ENCODE peak calls at places on chromosome 10, in nine cellular contexts. One of them, this sample, is unnamed. For H3K4me1, the result is how much of the 10 kb centered on the place peaks cover.

GRCh38 chr10:123390332-123390731 is 236.1 kb downstream of the BUB3 start:
- DNase-seq in A673: no peak
- DNase-seq in fibroblast of lung: no peak
- DNase-seq in left ventricle myocardium inferior: no peak
- DNase-seq in GM23248: no peak
- DNase-seq in mammary epithelial cell: no peak
- DNase-seq in neural progenitor cell: no peak
- DNase-seq in colonic mucosa: no peak
- DNase-seq in neuronal stem cell: no peak
- DNase-seq in this sample: no peak

GRCh38 chr10:66931949-66932343 is 6.1 kb downstream of the LRRTM3 start:
- DNase-seq in A673: no peak
- DNase-seq in fibroblast of lung: no peak
- DNase-seq in left ventricle myocardium inferior: no peak
- DNase-seq in GM23248: no peak
- DNase-seq in mammary epithelial cell: peak
- DNase-seq in neural progenitor cell: no peak
- DNase-seq in colonic mucosa: no peak
- DNase-seq in neuronal stem cell: no peak
- DNase-seq in this sample: peak

GRCh38 chr10:93815304-93816091 is 57.8 kb downstream of the LGI1 start:
- DNase-seq in A673: peak
- DNase-seq in fibroblast of lung: no peak
- DNase-seq in left ventricle myocardium inferior: no peak
- DNase-seq in GM23248: no peak
- DNase-seq in mammary epithelial cell: peak
- DNase-seq in neural progenitor cell: peak
- DNase-seq in colonic mucosa: no peak
- DNase-seq in neuronal stem cell: peak
- DNase-seq in this sample: peak

GRCh38 chr10:104309980-104310978 is 28.0 kb downstream of the ITPRIP start:
- DNase-seq in A673: no peak
- DNase-seq in fibroblast of lung: peak
- DNase-seq in left ventricle myocardium inferior: peak
- DNase-seq in GM23248: peak
- DNase-seq in mammary epithelial cell: peak
- DNase-seq in neural progenitor cell: no peak
- DNase-seq in colonic mucosa: no peak
- DNase-seq in neuronal stem cell: no peak
- DNase-seq in this sample: no peak

GRCh38 chr10:5659702-5660528 is 6.5 kb downstream of the ASB13 start:
- DNase-seq in A673: no peak
- DNase-seq in fibroblast of lung: peak
- DNase-seq in left ventricle myocardium inferior: no peak
- DNase-seq in GM23248: peak
- DNase-seq in mammary epithelial cell: peak
- DNase-seq in neural progenitor cell: no peak
- DNase-seq in colonic mucosa: peak
- DNase-seq in neuronal stem cell: no peak
- DNase-seq in this sample: no peak

GRCh38 chr10:96857613-96858012 is 25.5 kb downstream of the LCOR start:
- DNase-seq in A673: no peak
- DNase-seq in fibroblast of lung: no peak
- DNase-seq in left ventricle myocardium inferior: no peak
- DNase-seq in GM23248: no peak
- DNase-seq in mammary epithelial cell: no peak
- DNase-seq in neural progenitor cell: no peak
- DNase-seq in colonic mucosa: no peak
- DNase-seq in neuronal stem cell: no peak
- DNase-seq in this sample: no peak

GRCh38 chr10:127349737-127350136 is 153.3 kb upstream of the INSYN2A start:
- DNase-seq in A673: no peak
- DNase-seq in fibroblast of lung: peak
- DNase-seq in left ventricle myocardium inferior: no peak
- DNase-seq in GM23248: no peak
- DNase-seq in mammary epithelial cell: no peak
- DNase-seq in neural progenitor cell: no peak
- DNase-seq in colonic mucosa: no peak
- DNase-seq in neuronal stem cell: no peak
- DNase-seq in this sample: no peak

GRCh38 chr10:71770789-71771188 is 2.5 kb downstream of the VSIR start:
- DNase-seq in A673: no peak
- DNase-seq in fibroblast of lung: no peak
- DNase-seq in left ventricle myocardium inferior: no peak
- DNase-seq in GM23248: peak
- DNase-seq in mammary epithelial cell: no peak
- DNase-seq in neural progenitor cell: no peak
- DNase-seq in colonic mucosa: no peak
- DNase-seq in neuronal stem cell: no peak
- DNase-seq in this sample: no peak

GRCh38 chr10:25952857-25953256 is 18.8 kb downstream of the MYO3A start:
- DNase-seq in A673: no peak
- DNase-seq in fibroblast of lung: no peak
- DNase-seq in left ventricle myocardium inferior: no peak
- DNase-seq in GM23248: no peak
- DNase-seq in mammary epithelial cell: no peak
- DNase-seq in neural progenitor cell: no peak
- DNase-seq in colonic mucosa: no peak
- DNase-seq in neuronal stem cell: no peak
- DNase-seq in this sample: no peak

GRCh38 chr10:6721480-6721879 is 141.4 kb upstream of the PRKCQ start:
- DNase-seq in A673: peak
- DNase-seq in fibroblast of lung: peak
- DNase-seq in left ventricle myocardium inferior: peak
- DNase-seq in GM23248: peak
- DNase-seq in mammary epithelial cell: peak
- DNase-seq in neural progenitor cell: no peak
- DNase-seq in colonic mucosa: peak
- DNase-seq in neuronal stem cell: no peak
- DNase-seq in this sample: no peak

GRCh38 chr10:74051729-74052342 is 53.9 kb downstream of the VCL start:
- DNase-seq in A673: no peak
- DNase-seq in fibroblast of lung: no peak
- DNase-seq in left ventricle myocardium inferior: no peak
- DNase-seq in GM23248: peak
- DNase-seq in mammary epithelial cell: no peak
- DNase-seq in neural progenitor cell: peak
- DNase-seq in colonic mucosa: no peak
- DNase-seq in neuronal stem cell: no peak
- DNase-seq in this sample: no peak

GRCh38 chr10:80526742-80527141 is 11.0 kb upstream of the SH2D4B start:
- DNase-seq in A673: no peak
- DNase-seq in fibroblast of lung: no peak
- DNase-seq in left ventricle myocardium inferior: no peak
- DNase-seq in GM23248: no peak
- DNase-seq in mammary epithelial cell: no peak
- DNase-seq in neural progenitor cell: no peak
- DNase-seq in colonic mucosa: no peak
- DNase-seq in neuronal stem cell: no peak
- DNase-seq in this sample: no peak

GRCh38 chr10:80523776-80524175 is 13.9 kb upstream of the SH2D4B start:
- DNase-seq in A673: no peak
- DNase-seq in fibroblast of lung: no peak
- DNase-seq in left ventricle myocardium inferior: no peak
- DNase-seq in GM23248: no peak
- DNase-seq in mammary epithelial cell: no peak
- DNase-seq in neural progenitor cell: no peak
- DNase-seq in colonic mucosa: no peak
- DNase-seq in neuronal stem cell: no peak
- DNase-seq in this sample: no peak

GRCh38 chr10:80528185-80528700 is 9.5 kb upstream of the SH2D4B start:
- DNase-seq in A673: no peak
- DNase-seq in fibroblast of lung: no peak
- DNase-seq in left ventricle myocardium inferior: no peak
- DNase-seq in GM23248: no peak
- DNase-seq in mammary epithelial cell: no peak
- DNase-seq in neural progenitor cell: no peak
- DNase-seq in colonic mucosa: no peak
- DNase-seq in neuronal stem cell: no peak
- DNase-seq in this sample: no peak

GRCh38 chr10:80524190-80524589 is 13.5 kb upstream of the SH2D4B start:
- DNase-seq in A673: no peak
- DNase-seq in fibroblast of lung: no peak
- DNase-seq in left ventricle myocardium inferior: no peak
- DNase-seq in GM23248: no peak
- DNase-seq in mammary epithelial cell: no peak
- DNase-seq in neural progenitor cell: no peak
- DNase-seq in colonic mucosa: no peak
- DNase-seq in neuronal stem cell: no peak
- DNase-seq in this sample: no peak

GRCh38 chr10:80526218-80526617 is 11.5 kb upstream of the SH2D4B start:
- DNase-seq in A673: no peak
- DNase-seq in fibroblast of lung: no peak
- DNase-seq in left ventricle myocardium inferior: no peak
- DNase-seq in GM23248: no peak
- DNase-seq in mammary epithelial cell: no peak
- DNase-seq in neural progenitor cell: no peak
- DNase-seq in colonic mucosa: no peak
- DNase-seq in neuronal stem cell: no peak
- DNase-seq in this sample: no peak
- H3K4me3 ChIP-seq in A673: no peak
- H3K4me3 ChIP-seq in fibroblast of lung: no peak
- H3K4me3 ChIP-seq in left ventricle myocardium inferior: no peak
- H3K4me3 ChIP-seq in GM23248: no peak
- H3K4me3 ChIP-seq in mammary epithelial cell: no peak
- H3K4me3 ChIP-seq in neural progenitor cell: no peak
- H3K4me3 ChIP-seq in colonic mucosa: no peak
- H3K4me3 ChIP-seq in neuronal stem cell: no peak
- H3K4me3 ChIP-seq in this sample: no peak

GRCh38 chr10:130570119-130570518 is 433.9 kb downstream of the GLRX3 start:
- DNase-seq in A673: no peak
- DNase-seq in fibroblast of lung: no peak
- DNase-seq in left ventricle myocardium inferior: no peak
- DNase-seq in GM23248: no peak
- DNase-seq in mammary epithelial cell: no peak
- DNase-seq in neural progenitor cell: no peak
- DNase-seq in colonic mucosa: no peak
- DNase-seq in neuronal stem cell: no peak
- DNase-seq in this sample: no peak
- H3K4me1 ChIP-seq in A673: under half
- H3K4me1 ChIP-seq in fibroblast of lung: under half
- H3K4me1 ChIP-seq in left ventricle myocardium inferior: under half
- H3K4me1 ChIP-seq in GM23248: under half
- H3K4me1 ChIP-seq in mammary epithelial cell: under half
- H3K4me1 ChIP-seq in neural progenitor cell: under half
- H3K4me1 ChIP-seq in colonic mucosa: under half
- H3K4me1 ChIP-seq in neuronal stem cell: under half
- H3K4me1 ChIP-seq in this sample: under half

GRCh38 chr10:3806603-3807002 is 21.6 kb upstream of the KLF6 start:
- DNase-seq in A673: no peak
- DNase-seq in fibroblast of lung: peak
- DNase-seq in left ventricle myocardium inferior: no peak
- DNase-seq in GM23248: peak
- DNase-seq in mammary epithelial cell: peak
- DNase-seq in neural progenitor cell: no peak
- DNase-seq in colonic mucosa: peak
- DNase-seq in neuronal stem cell: no peak
- DNase-seq in this sample: no peak

GRCh38 chr10:3805227-3805790 is 20.3 kb upstream of the KLF6 start:
- DNase-seq in A673: peak
- DNase-seq in fibroblast of lung: peak
- DNase-seq in left ventricle myocardium inferior: no peak
- DNase-seq in GM23248: peak
- DNase-seq in mammary epithelial cell: peak
- DNase-seq in neural progenitor cell: no peak
- DNase-seq in colonic mucosa: no peak
- DNase-seq in neuronal stem cell: no peak
- DNase-seq in this sample: no peak

GRCh38 chr10:3803884-3804741 is 19.1 kb upstream of the KLF6 start:
- DNase-seq in A673: no peak
- DNase-seq in fibroblast of lung: no peak
- DNase-seq in left ventricle myocardium inferior: no peak
- DNase-seq in GM23248: peak
- DNase-seq in mammary epithelial cell: no peak
- DNase-seq in neural progenitor cell: no peak
- DNase-seq in colonic mucosa: no peak
- DNase-seq in neuronal stem cell: no peak
- DNase-seq in this sample: no peak

GRCh38 chr10:3807221-3807927 is 22.4 kb upstream of the KLF6 start:
- DNase-seq in A673: no peak
- DNase-seq in fibroblast of lung: no peak
- DNase-seq in left ventricle myocardium inferior: no peak
- DNase-seq in GM23248: no peak
- DNase-seq in mammary epithelial cell: no peak
- DNase-seq in neural progenitor cell: no peak
- DNase-seq in colonic mucosa: no peak
- DNase-seq in neuronal stem cell: no peak
- DNase-seq in this sample: no peak

DNA sequence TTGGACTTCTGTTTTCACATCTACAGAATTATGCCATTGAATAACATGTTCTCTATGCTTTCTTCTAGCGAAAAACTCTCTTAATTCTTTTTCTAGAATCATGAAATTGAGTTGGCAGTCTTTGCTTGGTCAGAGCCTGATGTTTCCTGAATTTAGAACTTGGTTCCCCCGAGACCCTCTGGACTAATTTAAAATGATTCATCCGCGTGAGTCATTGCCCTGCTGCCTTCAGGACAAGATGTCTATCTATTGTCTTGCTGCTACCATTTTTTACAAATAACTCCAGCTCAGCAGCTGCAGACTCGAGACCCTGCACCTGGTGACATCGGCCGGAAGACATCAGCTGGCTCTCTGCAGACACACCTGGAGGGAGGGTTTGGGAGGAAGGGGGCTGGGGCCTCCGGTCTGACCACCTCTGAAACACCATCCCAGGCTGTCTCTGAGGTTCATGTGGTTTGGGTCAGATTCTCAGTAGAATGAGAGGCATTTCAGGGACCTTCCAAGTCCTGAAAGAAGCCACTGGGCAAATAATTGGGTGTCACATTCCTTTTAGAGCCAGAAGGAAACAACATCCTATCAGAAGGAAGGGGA is 20.9 kb upstream of the KLF6 start:
- DNase-seq in A673: peak
- DNase-seq in fibroblast of lung: peak
- DNase-seq in left ventricle myocardium inferior: peak
- DNase-seq in GM23248: peak
- DNase-seq in mammary epithelial cell: peak
- DNase-seq in neural progenitor cell: no peak
- DNase-seq in colonic mucosa: no peak
- DNase-seq in neuronal stem cell: no peak
- DNase-seq in this sample: no peak
- H3K4me3 ChIP-seq in A673: no peak
- H3K4me3 ChIP-seq in fibroblast of lung: no peak
- H3K4me3 ChIP-seq in left ventricle myocardium inferior: peak
- H3K4me3 ChIP-seq in GM23248: peak
- H3K4me3 ChIP-seq in mammary epithelial cell: no peak
- H3K4me3 ChIP-seq in neural progenitor cell: no peak
- H3K4me3 ChIP-seq in colonic mucosa: no peak
- H3K4me3 ChIP-seq in neuronal stem cell: no peak
- H3K4me3 ChIP-seq in this sample: no peak

DNA sequence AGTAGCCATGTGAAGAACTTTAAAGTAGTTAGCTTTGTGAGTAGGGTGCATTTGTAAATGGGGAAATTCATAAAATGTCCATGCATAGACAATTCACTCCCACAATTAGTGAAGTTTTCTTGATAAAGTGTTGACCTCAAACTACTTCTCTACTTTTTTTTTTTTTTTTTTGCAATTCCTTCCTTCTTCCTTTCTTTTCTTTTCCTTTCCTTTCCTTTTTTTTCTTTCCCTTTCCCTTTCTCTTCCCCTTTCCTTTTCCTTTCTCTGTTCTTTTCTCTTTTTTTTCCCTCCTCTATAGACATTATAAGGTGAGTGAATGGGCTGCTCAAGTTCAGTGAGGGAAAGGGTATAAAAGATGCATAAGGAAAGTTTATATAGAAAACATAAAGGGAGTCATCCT is 184.2 kb downstream of the PTEN start:
- DNase-seq in A673: no peak
- DNase-seq in fibroblast of lung: no peak
- DNase-seq in left ventricle myocardium inferior: no peak
- DNase-seq in GM23248: no peak
- DNase-seq in mammary epithelial cell: no peak
- DNase-seq in neural progenitor cell: no peak
- DNase-seq in colonic mucosa: no peak
- DNase-seq in neuronal stem cell: no peak
- DNase-seq in this sample: no peak
- H3K4me1 ChIP-seq in A673: under half
- H3K4me1 ChIP-seq in fibroblast of lung: under half
- H3K4me1 ChIP-seq in left ventricle myocardium inferior: under half
- H3K4me1 ChIP-seq in GM23248: under half
- H3K4me1 ChIP-seq in mammary epithelial cell: under half
- H3K4me1 ChIP-seq in neural progenitor cell: under half
- H3K4me1 ChIP-seq in colonic mucosa: under half
- H3K4me1 ChIP-seq in neuronal stem cell: under half
- H3K4me1 ChIP-seq in this sample: under half

This sample was measured in HAP-1.